ENCODE peak calls at places on chromosomes 13 and 19, in six cellular contexts. G, F, S, C, Z and D are unnamed samples.

GRCh38 chr19:48244289-48244688 is 11.4 kb downstream of the CARD8 start:
- DNase-seq in F (no peak), Z (peak), C (peak), S (peak), G (no peak), D (no peak)

GRCh38 chr13:22074403-22074802 is 403.5 kb downstream of the FGF9 start:
- DNase-seq in C (no peak), Z (no peak), F (no peak), G (no peak), S (no peak), D (no peak)

GRCh38 chr13:31901985-31902384 is 129.6 kb upstream of the FRY start:
- DNase-seq in S (no peak), C (no peak), G (no peak), F (no peak), Z (no peak), D (no peak)

GRCh38 chr19:16737909-16738308 is 18.3 kb downstream of the NWD1 start:
- DNase-seq in Z (no peak), S (no peak), G (no peak), C (no peak), F (no peak), D (no peak)

GRCh38 chr19:35727053-35727955 is 9.5 kb downstream of the KMT2B start:
- DNase-seq in F (no peak), S (no peak), Z (no peak), G (no peak), C (no peak), D (no peak)

GRCh38 chr19:28542394-28543243 is 670.3 kb downstream of the UQCRFS1 start:
- DNase-seq in Z (no peak), G (no peak), S (no peak), F (no peak), C (no peak), D (no peak)

GRCh38 chr19:16143399-16144215 is at the start of gene HSH2D:
- DNase-seq in G (peak), F (no peak), Z (peak), C (peak), S (peak), D (no peak)

GRCh38 chr13:36344886-36345437 is 1.2 kb downstream of the SPART start:
- DNase-seq in C (no peak), F (no peak), S (peak), Z (no peak), G (no peak), D (no peak)

GRCh38 chr13:97366172-97366688 is 67.7 kb upstream of the RAP2A start:
- DNase-seq in C (no peak), G (no peak), S (no peak), Z (no peak), F (no peak), D (no peak)

GRCh38 chr19:13094771-13095392 is 7.8 kb downstream of the LYL1 start:
- DNase-seq in S (no peak), F (no peak), G (no peak), Z (no peak), C (no peak), D (no peak)

GRCh38 chr19:34351382-34351802 is 13.6 kb upstream of the GPI start:
- DNase-seq in G (no peak), S (peak), C (no peak), F (no peak), Z (no peak), D (no peak)

GRCh38 chr19:39946532-39946931 is 12.1 kb upstream of the FCGBP start:
- DNase-seq in G (no peak), C (no peak), F (no peak), S (no peak), Z (no peak), D (no peak)

GRCh38 chr13:74978596-74978995 is 503.4 kb downstream of the TBC1D4 start:
- DNase-seq in S (no peak), G (no peak), F (no peak), Z (no peak), C (no peak), D (no peak)